ENCODE peak calls at places on chromosome 1, in eight cellular contexts. B is A549, Y is ascending aorta, V is mammary epithelial cell, N is sigmoid colon, A is lung, G is right atrium auricular region, R is endodermal cell. S is an unnamed sample. For H3K4me1, the result is how much of the 10 kb centered on the place peaks cover.

GRCh38 chr1:212529211-212529731 is 79.3 kb upstream of the ATF3 start:
- DNase-seq in B (no peak), Y (no peak), V (peak), N (no peak), A (no peak), G (no peak), R (no peak), S (no peak)

GRCh38 chr1:27563407-27564263 is 40.3 kb downstream of the AHDC1 start:
- DNase-seq in B (peak), Y (no peak), V (no peak), N (peak), A (peak), G (no peak), R (no peak), S (no peak)

GRCh38 chr1:39919545-39919944 is 17.8 kb upstream of the MYCL start:
- DNase-seq in B (peak), Y (no peak), V (peak), N (no peak), A (peak), G (no peak), R (peak), S (peak)

GRCh38 chr1:2054560-2054959 is 4.3 kb downstream of the PRKCZ start:
- DNase-seq in B (no peak), Y (no peak), V (no peak), N (no peak), A (no peak), G (no peak), R (no peak), S (no peak)

GRCh38 chr1:201430790-201431189 is 9.3 kb upstream of the TNNI1 start:
- DNase-seq in B (no peak), Y (no peak), V (no peak), N (no peak), A (no peak), G (no peak), R (no peak), S (no peak)

GRCh38 chr1:176118985-176119384 is 88.1 kb downstream of the COP1 start:
- DNase-seq in B (no peak), Y (no peak), V (no peak), N (no peak), A (no peak), G (no peak), R (no peak), S (no peak)

GRCh38 chr1:33122483-33123170 is 41.7 kb downstream of the AZIN2 start:
- DNase-seq in B (no peak), Y (no peak), V (no peak), N (no peak), A (no peak), G (no peak), R (peak), S (no peak)

GRCh38 chr1:33710989-33711388 is 152.9 kb upstream of the HMGB4 start:
- DNase-seq in B (no peak), Y (no peak), V (no peak), N (no peak), A (no peak), G (no peak), R (no peak), S (no peak)

DNA sequence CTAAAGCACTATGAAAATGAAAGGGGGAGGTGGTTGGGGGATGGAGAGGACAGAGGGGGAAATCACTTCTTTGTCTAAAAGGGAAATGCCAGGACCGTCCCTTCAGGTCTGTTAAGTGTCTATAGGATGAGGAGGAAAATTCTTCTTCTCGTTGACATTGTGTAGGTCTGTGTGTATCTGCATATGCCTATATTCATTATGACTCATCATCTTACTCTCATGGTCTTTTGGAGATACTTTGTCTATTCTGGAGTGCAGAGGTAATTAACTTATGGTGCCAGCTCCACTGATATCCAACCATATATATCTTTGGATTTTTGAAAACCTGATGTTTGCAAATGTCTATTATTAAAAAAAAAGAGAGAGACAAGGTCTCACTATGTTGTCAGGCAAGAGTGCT is 143.7 kb downstream of the PBX1 start:
- DNase-seq in B (no peak), Y (no peak), V (no peak), N (no peak), A (no peak), G (no peak), R (no peak), S (no peak)
- H3K4me1 ChIP-seq in B (half or more), Y (under half), V (under half), N (half or more), A (under half), G (under half), R (under half), S (half or more)

GRCh38 chr1:183609313-183609712 is 19.1 kb upstream of the NCF2 start:
- DNase-seq in B (peak), Y (no peak), V (peak), N (peak), A (peak), G (peak), R (peak), S (peak)
- TF ChIP-seq CTCF in B (peak), Y (peak), V (peak), N (peak), A (peak), G (peak), R (peak), S (peak)

DNA sequence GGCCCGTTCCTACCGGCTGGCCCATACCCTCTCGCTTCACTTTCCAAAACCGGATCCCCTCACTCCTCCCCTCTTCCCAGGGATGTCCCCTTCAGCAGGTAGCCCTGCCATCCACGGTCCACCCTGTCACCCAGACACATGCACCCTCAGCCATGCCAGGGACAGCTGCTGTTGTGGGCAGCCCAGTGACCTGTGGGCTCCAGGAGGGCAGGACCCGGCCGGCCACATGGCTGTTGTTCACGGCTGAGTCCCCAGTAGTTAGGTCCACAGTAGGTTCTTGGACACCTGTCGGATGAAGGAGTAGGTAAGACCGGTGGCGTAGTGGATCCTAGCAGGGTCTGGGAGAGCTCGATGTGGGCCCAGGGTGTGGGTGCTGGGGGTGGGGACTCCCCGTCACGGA is 12.5 kb downstream of the SPSB1 start:
- DNase-seq in B (no peak), Y (no peak), V (no peak), N (no peak), A (no peak), G (no peak), R (no peak), S (no peak)
- H3K4me1 ChIP-seq in B (half or more), Y (under half), V (under half), N (half or more), A (under half), G (half or more), R (under half), S (under half)

DNA sequence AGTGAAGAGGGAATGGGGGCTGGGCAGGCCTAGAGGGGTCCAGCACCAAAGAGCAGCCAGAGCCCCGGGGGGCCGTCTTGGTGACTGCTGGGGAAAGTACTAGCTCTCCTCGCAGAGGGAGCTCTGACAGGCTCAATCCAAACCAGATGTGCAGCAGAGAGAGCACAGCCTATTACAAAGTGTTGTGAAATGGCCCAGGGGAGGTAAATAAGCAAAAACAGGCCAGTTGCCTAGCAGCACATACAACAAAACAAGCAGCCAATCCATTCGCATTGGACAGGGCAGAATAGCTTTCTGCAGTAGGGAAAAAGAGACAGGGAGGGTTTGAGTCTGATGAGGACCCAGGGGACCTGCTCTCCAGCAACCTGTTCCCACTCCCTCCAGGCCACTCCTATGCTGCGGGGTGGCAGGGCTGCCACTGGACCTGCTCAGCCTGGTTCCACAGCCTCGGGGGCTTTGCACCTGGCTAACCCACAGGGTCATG is 239.6 kb upstream of the FGGY start:
- DNase-seq in B (peak), Y (peak), V (peak), N (peak), A (peak), G (peak), R (peak), S (peak)
- TF ChIP-seq CTCF in B (no peak), Y (peak), V (peak), N (no peak), A (no peak), G (no peak), R (no peak), S (peak)

GRCh38 chr1:8463144-8463927 is 145.4 kb downstream of the SLC45A1 start:
- DNase-seq in B (no peak), Y (no peak), V (no peak), N (no peak), A (no peak), G (no peak), R (peak), S (peak)
- H3K4me1 ChIP-seq in B (under half), Y (under half), V (under half), N (half or more), A (under half), G (under half), R (under half), S (under half)

S was measured in cardiac muscle cell.